ENCODE peak calls at places on chromosomes 5 and 9, in eight cellular contexts. One of them, this sample, is unnamed.

GRCh38 chr5:142894749-142895148 is 124.6 kb downstream of the ARHGAP26 start:
- DNase-seq in globus pallidus: no peak
- DNase-seq in neural crest cell: no peak
- DNase-seq in activated CD4-positive, alpha-beta T cell treated with anti-CD3 and anti-CD28 coated beads, Interleukin-2, amount 50 U/mL, for 1 hour: no peak
- DNase-seq in activated CD8-positive, alpha-beta memory T cell treated with anti-CD3 and anti-CD28 coated beads for 1 hour: no peak
- DNase-seq in stomach: no peak
- DNase-seq in NCI-H1092: no peak
- DNase-seq in tibial nerve: no peak
- DNase-seq in this sample: no peak

GRCh38 chr9:31840702-31841101 is 543.7 kb upstream of the ACO1 start:
- DNase-seq in tibial nerve: no peak
- DNase-seq in activated CD8-positive, alpha-beta memory T cell treated with anti-CD3 and anti-CD28 coated beads for 1 hour: no peak
- DNase-seq in activated CD4-positive, alpha-beta T cell treated with anti-CD3 and anti-CD28 coated beads, Interleukin-2, amount 50 U/mL, for 1 hour: no peak
- DNase-seq in neural crest cell: no peak
- DNase-seq in NCI-H1092: no peak
- DNase-seq in stomach: no peak
- DNase-seq in globus pallidus: no peak
- DNase-seq in this sample: no peak

GRCh38 chr9:92965759-92966517 is 18.6 kb downstream of the FGD3 start:
- DNase-seq in NCI-H1092: no peak
- DNase-seq in globus pallidus: no peak
- DNase-seq in tibial nerve: no peak
- DNase-seq in activated CD8-positive, alpha-beta memory T cell treated with anti-CD3 and anti-CD28 coated beads for 1 hour: no peak
- DNase-seq in stomach: peak; percentile 23
- DNase-seq in neural crest cell: no peak
- DNase-seq in activated CD4-positive, alpha-beta T cell treated with anti-CD3 and anti-CD28 coated beads, Interleukin-2, amount 50 U/mL, for 1 hour: no peak
- DNase-seq in this sample: no peak

GRCh38 chr9:134301387-134302129 is 24.7 kb upstream of the RXRA start:
- DNase-seq in activated CD8-positive, alpha-beta memory T cell treated with anti-CD3 and anti-CD28 coated beads for 1 hour: peak; percentile 38
- DNase-seq in tibial nerve: no peak
- DNase-seq in globus pallidus: no peak
- DNase-seq in neural crest cell: no peak
- DNase-seq in activated CD4-positive, alpha-beta T cell treated with anti-CD3 and anti-CD28 coated beads, Interleukin-2, amount 50 U/mL, for 1 hour: peak; percentile 28
- DNase-seq in NCI-H1092: no peak
- DNase-seq in stomach: no peak
- DNase-seq in this sample: no peak

GRCh38 chr5:57184322-57184721 is 10.5 kb downstream of the GPBP1 start:
- DNase-seq in globus pallidus: no peak
- DNase-seq in neural crest cell: no peak
- DNase-seq in activated CD8-positive, alpha-beta memory T cell treated with anti-CD3 and anti-CD28 coated beads for 1 hour: no peak
- DNase-seq in tibial nerve: no peak
- DNase-seq in stomach: no peak
- DNase-seq in NCI-H1092: no peak
- DNase-seq in activated CD4-positive, alpha-beta T cell treated with anti-CD3 and anti-CD28 coated beads, Interleukin-2, amount 50 U/mL, for 1 hour: no peak
- DNase-seq in this sample: no peak

GRCh38 chr9:89407070-89407469 is 88.8 kb downstream of the SECISBP2 start:
- DNase-seq in neural crest cell: no peak
- DNase-seq in stomach: no peak
- DNase-seq in tibial nerve: no peak
- DNase-seq in activated CD4-positive, alpha-beta T cell treated with anti-CD3 and anti-CD28 coated beads, Interleukin-2, amount 50 U/mL, for 1 hour: no peak
- DNase-seq in NCI-H1092: no peak
- DNase-seq in globus pallidus: no peak
- DNase-seq in activated CD8-positive, alpha-beta memory T cell treated with anti-CD3 and anti-CD28 coated beads for 1 hour: no peak
- DNase-seq in this sample: no peak

GRCh38 chr9:128669786-128670185 is 13.1 kb upstream of the DYNC2I2 start:
- DNase-seq in stomach: no peak
- DNase-seq in tibial nerve: no peak
- DNase-seq in activated CD8-positive, alpha-beta memory T cell treated with anti-CD3 and anti-CD28 coated beads for 1 hour: no peak
- DNase-seq in activated CD4-positive, alpha-beta T cell treated with anti-CD3 and anti-CD28 coated beads, Interleukin-2, amount 50 U/mL, for 1 hour: no peak
- DNase-seq in globus pallidus: no peak
- DNase-seq in NCI-H1092: no peak
- DNase-seq in neural crest cell: no peak
- DNase-seq in this sample: no peak

GRCh38 chr5:136729901-136730355 is 364.6 kb upstream of the TRPC7 start:
- DNase-seq in NCI-H1092: no peak
- DNase-seq in neural crest cell: no peak
- DNase-seq in activated CD8-positive, alpha-beta memory T cell treated with anti-CD3 and anti-CD28 coated beads for 1 hour: no peak
- DNase-seq in tibial nerve: no peak
- DNase-seq in globus pallidus: no peak
- DNase-seq in activated CD4-positive, alpha-beta T cell treated with anti-CD3 and anti-CD28 coated beads, Interleukin-2, amount 50 U/mL, for 1 hour: no peak
- DNase-seq in stomach: no peak
- DNase-seq in this sample: no peak

GRCh38 chr5:10227396-10227795 is 22.3 kb downstream of the ATPSCKMT start:
- DNase-seq in neural crest cell: no peak
- DNase-seq in stomach: no peak
- DNase-seq in NCI-H1092: no peak
- DNase-seq in activated CD8-positive, alpha-beta memory T cell treated with anti-CD3 and anti-CD28 coated beads for 1 hour: no peak
- DNase-seq in tibial nerve: no peak
- DNase-seq in activated CD4-positive, alpha-beta T cell treated with anti-CD3 and anti-CD28 coated beads, Interleukin-2, amount 50 U/mL, for 1 hour: no peak
- DNase-seq in globus pallidus: no peak
- DNase-seq in this sample: no peak

GRCh38 chr9:101093620-101094019 is 65.1 kb downstream of the PLPPR1 start:
- DNase-seq in neural crest cell: no peak
- DNase-seq in stomach: no peak
- DNase-seq in globus pallidus: no peak
- DNase-seq in activated CD4-positive, alpha-beta T cell treated with anti-CD3 and anti-CD28 coated beads, Interleukin-2, amount 50 U/mL, for 1 hour: no peak
- DNase-seq in activated CD8-positive, alpha-beta memory T cell treated with anti-CD3 and anti-CD28 coated beads for 1 hour: no peak
- DNase-seq in NCI-H1092: no peak
- DNase-seq in tibial nerve: no peak
- DNase-seq in this sample: no peak

GRCh38 chr9:127886401-127886972 is 9.0 kb upstream of the AK1 start:
- DNase-seq in globus pallidus: no peak
- DNase-seq in activated CD4-positive, alpha-beta T cell treated with anti-CD3 and anti-CD28 coated beads, Interleukin-2, amount 50 U/mL, for 1 hour: no peak
- DNase-seq in neural crest cell: no peak
- DNase-seq in tibial nerve: no peak
- DNase-seq in NCI-H1092: no peak
- DNase-seq in stomach: no peak
- DNase-seq in activated CD8-positive, alpha-beta memory T cell treated with anti-CD3 and anti-CD28 coated beads for 1 hour: no peak
- DNase-seq in this sample: no peak